ENCODE peak calls at places on chromosome 5, in five cellular contexts. W, A, R, J and H are unnamed samples.

GRCh38 chr5:34483442-34484033 is 172.6 kb upstream of the RAI14 start:
- DNase-seq in W (no peak), A (no peak), R (no peak), J (no peak), H (no peak)

GRCh38 chr5:173010021-173010420 is 26.4 kb downstream of the ATP6V0E1 start:
- DNase-seq in W (no peak), A (no peak), R (no peak), J (no peak), H (no peak)

GRCh38 chr5:50595199-50595598 is 71.2 kb upstream of the PARP8 start:
- DNase-seq in W (peak; percentile 64), A (no peak), R (no peak), J (no peak), H (no peak)

GRCh38 chr5:4563400-4563799 is 576.7 kb upstream of the ADAMTS16 start:
- DNase-seq in W (peak; percentile 26), A (no peak), R (no peak), J (peak; percentile 45), H (no peak)

GRCh38 chr5:76256116-76256889 is 146.8 kb upstream of the IQGAP2 start:
- DNase-seq in W (peak; percentile 62), A (peak; percentile 74), R (peak; percentile 28), J (peak; percentile 48), H (peak; percentile 33)

GRCh38 chr5:87243161-87243877 is 24.4 kb upstream of the RASA1 start:
- DNase-seq in W (peak; percentile 42), A (no peak), R (no peak), J (no peak), H (no peak)

GRCh38 chr5:149749481-149750365 is 19.6 kb downstream of the PPARGC1B start:
- DNase-seq in W (no peak), A (no peak), R (no peak), J (no peak), H (no peak)

GRCh38 chr5:137487600-137487999 is 11.5 kb downstream of the SPOCK1 start:
- DNase-seq in W (peak; percentile 9), A (no peak), R (no peak), J (no peak), H (peak; percentile 82)

GRCh38 chr5:96936431-96937221 is 746 bp downstream of the LNPEP start:
- DNase-seq in W (peak; percentile 25), A (peak; percentile 67), R (peak; percentile 42), J (no peak), H (peak; percentile 69)

GRCh38 chr5:100840364-100840763 is 62.7 kb downstream of the ST8SIA4 start:
- DNase-seq in W (peak; percentile 87), A (no peak), R (no peak), J (no peak), H (no peak)

GRCh38 chr5:33079548-33079947 is 361.2 kb upstream of the TARS1 start:
- DNase-seq in W (no peak), A (no peak), R (no peak), J (no peak), H (no peak)

GRCh38 chr5:99061299-99061698 is 132.5 kb upstream of the CHD1 start:
- DNase-seq in W (no peak), A (no peak), R (no peak), J (no peak), H (no peak)
- H3K4me3 ChIP-seq in W (no peak overlapping the region), A (no peak overlapping the region), R (no peak overlapping the region), J (no peak overlapping the region), H (no peak overlapping the region)

DNA sequence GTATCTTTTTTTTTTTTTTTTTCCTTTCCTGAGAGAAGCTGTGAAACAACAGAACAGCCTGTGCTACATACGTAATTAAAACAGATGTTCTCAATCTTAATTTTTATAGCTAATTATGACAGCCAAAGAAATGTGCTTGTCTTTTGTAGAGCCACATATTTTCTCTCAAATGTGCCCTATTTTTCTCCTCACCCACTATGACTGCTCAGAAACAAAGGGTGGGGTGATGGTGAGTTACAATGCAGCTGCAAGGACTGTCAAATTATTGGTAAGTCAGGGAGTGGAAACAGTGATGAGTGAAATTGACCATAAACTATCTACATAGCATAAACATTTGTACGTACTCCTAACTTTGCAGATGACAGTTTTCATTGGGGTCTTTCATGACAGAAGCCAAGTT is 215.9 kb downstream of the MCTP1 start:
- DNase-seq in W (no peak), A (no peak), R (no peak), J (no peak), H (no peak)
- H3K27ac ChIP-seq in W (no peak overlapping the region), A (no peak overlapping the region), R (no peak overlapping the region), J (no peak overlapping the region), H (no peak overlapping the region)

DNA sequence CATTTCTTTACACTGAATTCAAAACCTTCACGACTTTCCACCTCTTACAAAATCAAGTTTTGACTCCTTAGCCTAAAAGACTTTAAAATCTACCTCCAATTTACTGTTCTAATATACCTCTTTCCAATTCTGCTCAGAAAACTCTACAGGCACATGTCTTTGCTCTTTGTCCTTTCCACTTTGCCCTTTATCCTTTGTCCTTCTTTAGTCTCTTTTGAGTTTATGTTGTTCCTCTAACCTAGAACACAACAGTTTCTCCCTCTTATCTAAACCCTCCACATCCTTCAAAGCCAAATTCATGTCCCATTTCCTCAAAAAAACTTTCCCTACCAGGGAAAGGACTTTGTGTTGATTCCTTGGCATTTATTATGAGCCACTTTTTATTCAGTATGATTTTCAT is 1.4 kb downstream of the CDKL3 start:
- DNase-seq in W (no peak), A (no peak), R (no peak), J (no peak), H (no peak)
- H3K4me3 ChIP-seq in W (no peak overlapping the region), A (no peak overlapping the region), R (no peak overlapping the region), J (no peak overlapping the region), H (no peak overlapping the region)

GRCh38 chr5:113692466-113693204 is 179.1 kb downstream of the YTHDC2 start:
- DNase-seq in W (no peak), A (no peak), R (no peak), J (no peak), H (no peak)
- H3K27ac ChIP-seq in W (no peak overlapping the region), A (no peak overlapping the region), R (no peak overlapping the region), J (no peak overlapping the region), H (no peak overlapping the region)